ENCODE peak calls at places on chromosomes 1 and 21, in seven cellular contexts. R, F, I, Z, V, K and Y are unnamed samples.
A peak's percentile ranks its signal among the peaks of the same experiment; 100 is the strongest.

GRCh38 chr1:185257947-185258203 is 59.2 kb downstream of the IVNS1ABP start:
- DNase-seq in I (peak; percentile 68), R (no peak), K (no peak), Z (no peak), F (no peak), V (no peak), Y (no peak)

GRCh38 chr1:68384321-68384813 is 65.4 kb downstream of the RPE65 start:
- DNase-seq in Z (peak; percentile 98), V (no peak), F (peak; percentile 61), R (no peak), K (peak; percentile 74), I (peak; percentile 99), Y (no peak)

GRCh38 chr1:221706862-221707582 is 34.9 kb downstream of the DUSP10 start:
- DNase-seq in F (no peak), I (no peak), R (no peak), Z (no peak), V (no peak), K (no peak), Y (no peak)

GRCh38 chr21:31218830-31219608 is 125.0 kb downstream of the TIAM1 start:
- DNase-seq in Z (peak; percentile 19), V (no peak), I (peak; percentile 55), K (no peak), F (peak; percentile 20), R (peak; percentile 63), Y (no peak)

GRCh38 chr1:66562561-66562960 is 28.6 kb downstream of the SGIP1 start:
- DNase-seq in Z (no peak), K (no peak), I (no peak), V (no peak), F (no peak), R (no peak), Y (no peak)

GRCh38 chr1:198211696-198212095 is 54.9 kb downstream of the NEK7 start:
- DNase-seq in F (no peak), V (no peak), K (no peak), R (no peak), I (no peak), Z (no peak), Y (no peak)

GRCh38 chr1:39689635-39690034 is 1.6 kb downstream of the HPCAL4 start:
- DNase-seq in V (no peak), R (no peak), Z (no peak), K (no peak), F (peak; percentile 47), I (no peak), Y (no peak)

GRCh38 chr1:109392037-109392787 is 5.5 kb downstream of the SORT1 start:
- DNase-seq in Z (no peak), F (peak; percentile 86), K (no peak), R (no peak), V (no peak), I (no peak), Y (no peak)

GRCh38 chr1:58722414-58722813 is 22.6 kb upstream of the MYSM1 start:
- DNase-seq in K (no peak), R (no peak), V (no peak), Z (no peak), F (no peak), I (peak; percentile 26), Y (no peak)

GRCh38 chr1:10598088-10598712 is 123.5 kb downstream of the PEX14 start:
- DNase-seq in R (no peak), F (peak; percentile 52), Z (no peak), V (no peak), K (peak; percentile 17), I (no peak), Y (no peak)

GRCh38 chr1:108033486-108034081 is 68.6 kb upstream of the VAV3 start:
- DNase-seq in R (no peak), I (no peak), Z (no peak), F (no peak), V (no peak), K (no peak), Y (no peak)